ENCODE peak calls at places on chromosomes 1 and 21, in four cellular contexts. N, D, W and Y are unnamed samples.

GRCh38 chr1:176206006-176206960 is 803 bp downstream of the COP1 start:
- DNase-seq in N (peak), D (peak), W (peak), Y (peak)

GRCh38 chr21:34029724-34030528 is 43.5 kb upstream of the MRPS6 start:
- DNase-seq in N (peak), D (peak), W (peak), Y (peak)

GRCh38 chr21:44057960-44058651 is 46.0 kb downstream of the TRAPPC10 start:
- DNase-seq in N (no peak), D (no peak), W (no peak), Y (peak)

GRCh38 chr1:159429074-159429861 is 2.7 kb upstream of the OR10J4 start:
- DNase-seq in N (peak), D (no peak), W (no peak), Y (peak)

GRCh38 chr1:95984975-95985374 is 736.6 kb upstream of the PTBP2 start:
- DNase-seq in N (no peak), D (no peak), W (no peak), Y (no peak)

GRCh38 chr1:223609961-223610360 is 55.5 kb downstream of the CAPN8 start:
- DNase-seq in N (no peak), D (no peak), W (no peak), Y (no peak)

GRCh38 chr1:231626951-231627614 is 493 bp downstream of the DISC1 start:
- DNase-seq in N (peak), D (peak), W (peak), Y (peak)

GRCh38 chr21:36579898-36580297 is 100.0 kb upstream of the CLDN14 start:
- DNase-seq in N (no peak), D (no peak), W (no peak), Y (no peak)

GRCh38 chr21:44529011-44529421 is 11.0 kb downstream of the KRTAP10-1 start:
- DNase-seq in N (no peak), D (peak), W (no peak), Y (no peak)

GRCh38 chr1:157770442-157771043 is 6.4 kb downstream of the FCRL2 start:
- DNase-seq in N (no peak), D (peak), W (no peak), Y (peak)

GRCh38 chr1:75625795-75626194 is 14.9 kb upstream of the SLC44A5 start:
- DNase-seq in N (no peak), D (no peak), W (no peak), Y (no peak)

GRCh38 chr1:8985915-8986813 is 40.1 kb downstream of the SLC2A7 start:
- DNase-seq in N (peak), D (no peak), W (peak), Y (peak)

GRCh38 chr21:40471103-40471502 is 375.9 kb downstream of the DSCAM start:
- DNase-seq in N (no peak), D (no peak), W (no peak), Y (no peak)

GRCh38 chr1:221858758-221859157 is 116.9 kb upstream of the DUSP10 start:
- DNase-seq in N (no peak), D (no peak), W (no peak), Y (peak)

GRCh38 chr1:227897704-227898438 is 49.9 kb downstream of the WNT9A start:
- DNase-seq in N (no peak), D (peak), W (no peak), Y (no peak)

GRCh38 chr21:15130751-15131150 is 66.0 kb upstream of the NRIP1 start:
- DNase-seq in N (no peak), D (no peak), W (no peak), Y (no peak)

GRCh38 chr1:3618904-3619671 is 5.7 kb upstream of the TPRG1L start:
- DNase-seq in N (peak), D (peak), W (peak), Y (peak)

GRCh38 chr1:29305943-29306342 is 69.6 kb downstream of the PTPRU start:
- DNase-seq in N (no peak), D (no peak), W (no peak), Y (peak)

GRCh38 chr1:17027403-17027802 is 15.7 kb upstream of the ATP13A2 start:
- DNase-seq in N (no peak), D (no peak), W (no peak), Y (no peak)

GRCh38 chr1:234616644-234617043 is 6.7 kb upstream of the IRF2BP2 start:
- DNase-seq in N (no peak), D (no peak), W (peak), Y (peak)

GRCh38 chr1:41513388-41513745 is 28.9 kb upstream of the EDN2 start:
- DNase-seq in N (no peak), D (peak), W (no peak), Y (no peak)

GRCh38 chr1:68848017-68848416 is 351.1 kb upstream of the DEPDC1 start:
- DNase-seq in N (no peak), D (no peak), W (no peak), Y (no peak)

GRCh38 chr1:223068913-223069312 is 74.1 kb downstream of the TLR5 start:
- DNase-seq in N (no peak), D (no peak), W (no peak), Y (no peak)

GRCh38 chr1:203624341-203624712 is 2.3 kb upstream of the ATP2B4 start:
- DNase-seq in N (no peak), D (no peak), W (no peak), Y (no peak)

DNA sequence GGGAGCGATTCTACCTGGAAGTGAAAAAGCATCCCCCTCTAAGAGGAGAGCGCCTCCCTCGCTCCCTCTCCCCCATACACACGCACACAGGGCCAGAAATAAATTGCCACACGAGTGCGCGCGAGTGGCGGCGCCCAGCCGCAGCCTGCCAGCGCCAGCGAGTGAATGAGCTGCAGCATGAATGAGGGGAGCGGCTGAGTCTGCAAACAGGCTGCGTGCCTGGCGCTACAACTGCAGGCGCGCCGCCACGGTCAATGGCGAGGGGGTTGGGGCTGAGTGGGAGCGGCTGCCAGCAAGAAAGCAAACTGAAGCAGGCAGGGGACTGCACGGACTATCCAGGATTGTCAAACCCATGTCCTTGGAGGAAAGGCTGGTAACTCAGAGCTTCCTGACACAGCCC is 2.2 kb downstream of the CAMK1G start:
- DNase-seq in N (no peak), D (peak), W (no peak), Y (no peak)
- TF ChIP-seq USF2 in N (no peak), D (no peak), W (no peak), Y (no peak)

DNA sequence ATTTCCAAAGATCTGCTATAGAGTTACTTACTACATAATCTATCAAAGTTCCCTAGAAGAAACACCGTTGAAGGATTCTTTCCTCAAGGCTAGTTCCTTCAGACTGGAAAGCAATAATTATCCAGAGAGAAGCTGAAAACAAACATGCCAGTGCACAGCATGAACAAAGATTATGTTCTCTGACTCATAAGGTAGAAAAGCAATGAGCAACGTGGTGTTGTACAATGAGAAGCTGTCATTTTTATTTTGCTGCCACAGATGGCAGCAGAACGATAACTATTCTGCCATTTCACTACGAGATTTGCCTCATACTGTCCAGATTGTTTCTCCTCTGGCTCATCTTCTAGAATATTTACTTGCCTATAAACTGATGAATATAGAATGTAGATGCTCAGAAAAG is 10.7 kb downstream of the EXTL2 start:
- DNase-seq in N (peak), D (no peak), W (peak), Y (peak)
- TF ChIP-seq USF2 in N (no peak), D (no peak), W (no peak), Y (no peak)

GRCh38 chr1:209583408-209583807 is at the start of gene CAMK1G:
- DNase-seq in N (no peak), D (peak), W (no peak), Y (peak)
- TF ChIP-seq USF2 in N (no peak), D (no peak), W (no peak), Y (no peak)

GRCh38 chr1:37958690-37959089 is 11.8 kb upstream of the INPP5B start:
- DNase-seq in N (no peak), D (no peak), W (no peak), Y (peak)
- TF ChIP-seq USF2 in N (no peak), D (no peak), W (no peak), Y (no peak)